ENCODE peak calls at places on chromosome 11, in six cellular contexts. D is M059J; A is GM13977; F is activated CD8-positive, alpha-beta memory T cell treated with anti-CD3 and anti-CD28 coated beads for 4 hours; W is astrocyte of the spinal cord; P is mucosa of descending colon. X is an unnamed sample.

GRCh38 chr11:92384316-92384715 is 159.7 kb downstream of the FAT3 start:
- DNase-seq in W (peak), D (peak), A (no peak), F (no peak), P (no peak), X (no peak)

GRCh38 chr11:85759915-85760314 is 51.0 kb downstream of the SYTL2 start:
- DNase-seq in F (no peak), D (peak), P (no peak), W (peak), A (no peak), X (no peak)

GRCh38 chr11:123173040-123173855 is 21.8 kb downstream of the CLMP start:
- DNase-seq in W (peak), A (no peak), F (no peak), D (peak), P (no peak), X (no peak)

GRCh38 chr11:124570160-124570559 is 363 bp downstream of the OR8A1 start:
- DNase-seq in P (no peak), A (no peak), W (no peak), D (no peak), F (no peak), X (no peak)

GRCh38 chr11:108435066-108435465 is 32.3 kb downstream of the C11orf65 start:
- DNase-seq in P (no peak), D (no peak), A (no peak), F (no peak), W (no peak), X (no peak)

GRCh38 chr11:77819921-77820564 is 479 bp downstream of the RSF1 start:
- DNase-seq in A (peak), D (peak), F (peak), W (peak), P (peak), X (peak)

GRCh38 chr11:94536386-94536785 is 7.3 kb upstream of the FUT4 start:
- DNase-seq in F (no peak), D (no peak), A (no peak), P (no peak), W (no peak), X (no peak)

GRCh38 chr11:118911113-118911879 is 14.4 kb downstream of the BCL9L start:
- DNase-seq in P (peak), D (peak), F (no peak), W (peak), A (no peak), X (peak)

GRCh38 chr11:103536335-103536722 is 427.1 kb downstream of the DYNC2H1 start:
- DNase-seq in W (no peak), A (no peak), F (no peak), P (no peak), D (peak), X (no peak)

GRCh38 chr11:6258571-6258998 is 1.1 kb upstream of the CCKBR start:
- DNase-seq in F (no peak), W (no peak), A (no peak), D (no peak), P (no peak), X (no peak)

GRCh38 chr11:34255101-34255500 is 102.7 kb downstream of the ABTB2 start:
- DNase-seq in P (no peak), A (no peak), W (no peak), F (no peak), D (no peak), X (no peak)

GRCh38 chr11:36069576-36070214 is 125.8 kb downstream of the LDLRAD3 start:
- DNase-seq in F (no peak), P (no peak), A (no peak), D (no peak), W (no peak), X (peak)

GRCh38 chr11:43278302-43278956 is 33.4 kb upstream of the API5 start:
- DNase-seq in F (no peak), A (peak), D (peak), W (peak), P (no peak), X (peak)

GRCh38 chr11:100890779-100891178 is 203.7 kb downstream of the ARHGAP42 start:
- DNase-seq in P (no peak), A (no peak), F (no peak), D (peak), W (peak), X (no peak)

GRCh38 chr11:119704849-119705248 is 24.2 kb downstream of the NECTIN1 start:
- DNase-seq in W (no peak), D (no peak), A (no peak), F (no peak), P (no peak), X (no peak)

GRCh38 chr11:10263929-10264328 is 30.1 kb downstream of the SBF2 start:
- DNase-seq in P (no peak), F (no peak), A (no peak), D (peak), W (peak), X (no peak)

GRCh38 chr11:67301951-67302516 is 1.3 kb upstream of the SSH3 start:
- DNase-seq in W (peak), P (peak), A (no peak), D (peak), F (no peak), X (peak)

GRCh38 chr11:125211191-125211953 is 46.8 kb downstream of the PKNOX2 start:
- DNase-seq in W (no peak), D (no peak), A (no peak), F (no peak), P (no peak), X (no peak)

GRCh38 chr11:38553033-38553432 is 1955.0 kb upstream of the RAG2 start:
- DNase-seq in P (no peak), A (no peak), D (peak), W (peak), F (no peak), X (no peak)